ENCODE peak calls at places on chromosomes 13 and 19, in four cellular contexts. E, C, K and D are unnamed samples.

GRCh38 chr13:91907398-91907797 is 509.0 kb downstream of the GPC5 start:
- DNase-seq in E (no peak), C (no peak), K (no peak), D (no peak)

GRCh38 chr19:17109962-17110598 is 34.5 kb downstream of the MYO9B start:
- DNase-seq in E (no peak), C (no peak), K (no peak), D (no peak)

GRCh38 chr13:79770056-79770455 is 289.1 kb downstream of the NDFIP2 start:
- DNase-seq in E (no peak), C (no peak), K (no peak), D (no peak)

GRCh38 chr19:4456843-4457653 is 546 bp downstream of the UBXN6 start:
- DNase-seq in E (peak), C (peak), K (no peak), D (peak)

GRCh38 chr13:102799544-102800144 is 725 bp downstream of the BIVM start:
- DNase-seq in E (peak), C (peak), K (no peak), D (peak)

GRCh38 chr13:100694722-100695644 is 20.4 kb upstream of the TMTC4 start:
- DNase-seq in E (peak), C (peak), K (peak), D (peak)

GRCh38 chr13:66659291-66660012 is 570.7 kb downstream of the PCDH9 start:
- DNase-seq in E (no peak), C (no peak), K (no peak), D (no peak)

GRCh38 chr19:16951529-16951928 is 62.7 kb downstream of the F2RL3 start:
- DNase-seq in E (no peak), C (no peak), K (no peak), D (no peak)

GRCh38 chr13:53015971-53016370 is 12.6 kb upstream of the OLFM4 start:
- DNase-seq in E (no peak), C (no peak), K (no peak), D (no peak)

GRCh38 chr19:30744741-30745475 is 372.7 kb downstream of the ZNF536 start:
- DNase-seq in E (no peak), C (no peak), K (no peak), D (no peak)

GRCh38 chr19:32220951-32221350 is 124.5 kb upstream of the ZNF507 start:
- DNase-seq in E (no peak), C (no peak), K (no peak), D (no peak)

GRCh38 chr19:16051254-16052025 is 24.9 kb upstream of the TPM4 start:
- DNase-seq in E (no peak), C (no peak), K (no peak), D (no peak)

GRCh38 chr19:41871573-41872383 is 5.3 kb upstream of the CD79A start:
- DNase-seq in E (no peak), C (no peak), K (no peak), D (no peak)

GRCh38 chr13:30376426-30377311 is 45.6 kb upstream of the UBE2L5 start:
- DNase-seq in E (no peak), C (no peak), K (no peak), D (no peak)

GRCh38 chr19:33868076-33868735 is 71.5 kb downstream of the KCTD15 start:
- DNase-seq in E (no peak), C (no peak), K (no peak), D (no peak)

GRCh38 chr13:113584870-113585671 is 518 bp downstream of the TFDP1 start:
- DNase-seq in E (no peak), C (peak), K (no peak), D (no peak)

GRCh38 chr19:3115916-3116602 is 19.8 kb upstream of the GNA15 start:
- DNase-seq in E (peak), C (no peak), K (no peak), D (no peak)

GRCh38 chr19:53254451-53255341 is at the start of gene ZNF677:
- DNase-seq in E (peak), C (peak), K (no peak), D (no peak)

GRCh38 chr13:48456546-48456945 is 43.6 kb upstream of the LPAR6 start:
- DNase-seq in E (no peak), C (no peak), K (no peak), D (no peak)

DNA sequence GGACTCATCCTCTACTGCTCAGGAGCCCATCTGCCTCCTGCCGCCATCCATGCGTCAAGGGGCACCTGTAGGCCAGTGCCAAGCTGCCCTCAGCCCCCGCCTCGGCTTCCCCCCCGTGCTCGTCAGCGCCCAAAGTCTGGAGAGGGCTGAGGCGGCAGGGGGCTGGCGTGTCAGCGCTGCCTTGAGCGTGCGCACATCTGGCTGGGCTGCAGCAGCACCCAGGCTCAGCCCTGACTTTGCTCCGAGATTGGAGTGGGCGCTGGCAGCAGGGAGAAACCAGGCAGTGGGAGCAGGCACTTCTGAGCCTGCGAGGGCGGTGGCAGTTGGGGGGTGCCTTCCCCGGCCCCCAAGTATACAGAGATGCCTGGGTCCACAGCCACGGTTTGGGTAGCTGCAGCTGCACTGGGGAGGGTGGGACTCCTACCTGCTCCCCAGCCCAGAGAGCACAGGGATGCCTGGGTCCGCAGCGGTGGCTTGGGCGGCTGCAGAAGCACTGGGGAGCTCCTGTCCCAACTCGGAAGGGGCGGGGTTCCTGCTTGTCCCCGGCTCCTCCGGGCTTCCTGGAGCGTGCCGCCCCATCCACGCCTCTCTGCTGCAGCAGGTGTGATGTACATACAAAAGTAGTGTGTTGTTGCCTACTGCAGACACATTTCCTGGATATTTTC is 44.8 kb upstream of the LPAR6 start:
- DNase-seq in E (no peak), C (no peak), K (no peak), D (no peak)
- TF ChIP-seq ELF4 in E (no peak), C (no peak), K (no peak), D (no peak)

GRCh38 chr13:83065136-83065535 is 817.1 kb downstream of the SLITRK1 start:
- DNase-seq in E (no peak), C (no peak), K (no peak), D (no peak)
- TF ChIP-seq ELF4 in E (no peak), C (no peak), K (no peak), D (no peak)

DNA sequence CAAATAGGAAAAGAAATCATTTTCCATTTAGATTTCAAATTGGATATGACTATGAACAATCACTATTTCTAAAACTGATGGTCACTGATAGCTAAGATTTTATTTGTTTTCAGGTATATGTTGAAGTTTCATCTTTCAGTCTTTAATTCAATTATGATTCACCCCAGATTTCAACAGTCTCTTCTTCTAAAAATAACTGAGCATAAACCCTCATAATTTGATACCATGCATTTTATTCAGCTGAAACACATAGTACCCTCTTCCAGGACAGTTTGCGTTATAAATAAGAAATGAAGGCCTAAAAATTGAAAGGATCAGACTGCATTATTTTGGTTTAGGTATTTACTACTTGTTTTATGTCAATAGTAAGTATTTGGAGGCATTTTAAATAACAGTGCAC is 428.5 kb upstream of the NBEA start:
- DNase-seq in E (no peak), C (no peak), K (no peak), D (no peak)
- TF ChIP-seq ELF4 in E (no peak), C (no peak), K (no peak), D (no peak)

GRCh38 chr19:10858204-10858828 is 10.1 kb downstream of the C19orf38 start:
- DNase-seq in E (peak), C (peak), K (no peak), D (peak)
- TF ChIP-seq ELF4 in E (no peak), C (no peak), K (no peak), D (no peak)

DNA sequence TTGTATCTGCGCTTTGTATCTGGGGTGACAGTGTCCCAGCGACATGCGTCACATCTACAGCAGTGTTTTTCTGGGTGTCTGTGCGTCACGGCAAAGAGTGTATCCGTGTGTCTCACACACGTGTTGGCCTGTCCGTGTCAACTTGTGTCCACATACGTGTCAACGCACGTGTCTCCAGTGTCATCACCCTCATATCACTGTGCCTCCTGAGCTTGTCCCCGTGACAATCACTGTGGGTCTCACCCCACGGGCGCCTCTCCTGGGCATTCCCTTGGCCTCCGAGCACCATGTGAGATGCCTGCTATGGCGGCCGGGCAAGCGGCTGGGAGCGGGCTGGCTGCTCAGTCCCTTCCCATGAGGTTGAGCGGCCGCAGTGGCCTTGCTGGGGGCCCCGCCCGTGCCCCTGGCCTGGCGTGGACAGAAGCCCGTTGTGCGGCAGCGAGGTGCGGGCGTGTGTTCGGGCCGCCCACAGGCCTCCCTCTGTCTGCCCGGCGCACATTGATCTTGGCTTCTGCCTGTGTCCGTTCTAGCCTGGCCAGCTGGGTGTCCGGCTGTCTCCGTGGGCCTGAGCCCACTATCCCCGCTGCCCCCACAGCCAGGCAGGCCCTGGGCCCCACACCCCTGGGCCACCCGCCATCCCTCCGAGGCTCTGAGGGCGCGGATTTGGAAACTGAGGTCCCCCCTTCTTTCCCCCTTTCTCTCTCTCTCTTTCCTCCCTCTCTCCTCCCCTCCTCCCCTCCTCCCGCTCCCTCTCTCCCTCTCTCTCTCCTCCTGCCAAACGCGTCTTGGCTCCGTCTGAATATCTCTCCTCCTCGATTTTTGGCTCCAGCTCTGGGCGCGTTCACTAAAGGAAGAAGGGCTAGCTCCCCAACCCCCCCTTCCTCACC is 6.5 kb downstream of the NFIX start:
- DNase-seq in E (no peak), C (no peak), K (no peak), D (no peak)
- TF ChIP-seq ELF4 in E (no peak), C (no peak), K (no peak), D (no peak)

DNA sequence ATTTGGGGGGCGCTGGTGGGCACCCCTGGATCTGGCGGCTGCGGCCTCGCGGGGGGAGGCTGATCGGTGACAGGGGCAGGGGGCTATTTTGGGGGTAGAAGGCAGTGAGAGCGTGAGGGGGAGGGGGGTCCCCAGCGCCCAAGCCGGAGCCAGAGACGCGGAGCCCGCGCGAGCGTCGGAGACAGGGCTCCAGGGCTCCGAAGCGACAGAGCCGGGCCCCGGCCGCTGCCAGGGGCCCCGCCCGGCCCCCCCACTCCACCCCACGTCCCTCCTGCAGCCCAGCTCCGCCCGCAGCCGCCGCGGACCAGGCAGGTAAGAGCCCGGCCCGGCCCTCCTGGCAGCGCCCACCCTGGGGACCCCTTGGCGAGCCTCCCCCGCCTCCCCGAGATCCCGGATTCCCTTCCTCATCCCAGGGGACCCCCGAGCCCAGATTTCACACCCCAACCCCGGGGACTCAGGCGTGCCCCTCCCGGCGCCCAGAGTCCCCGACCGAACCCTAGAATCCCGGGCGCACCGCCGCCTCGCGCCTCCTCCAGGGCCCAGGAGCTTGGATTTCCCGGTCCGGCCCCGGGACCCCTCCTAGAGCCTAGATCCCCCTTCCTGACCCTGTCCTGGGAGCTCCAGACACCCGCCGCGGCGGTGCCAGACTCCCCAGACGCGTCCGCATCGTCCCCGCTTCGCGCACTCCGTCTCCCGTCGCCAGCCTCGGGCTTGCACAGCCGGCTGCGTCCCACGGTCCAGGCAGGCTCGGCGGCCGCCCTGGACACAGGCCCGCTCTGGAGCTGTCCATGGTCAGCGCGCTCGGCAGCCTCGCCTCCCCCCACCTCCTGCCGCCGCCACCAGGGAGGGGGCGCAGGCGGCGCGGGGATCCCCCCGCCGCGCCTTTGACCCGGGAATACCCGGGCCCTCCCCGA is at the start of gene PPFIA3:
- DNase-seq in E (peak), C (peak), K (no peak), D (peak)
- TF ChIP-seq ELF4 in E (peak), C (no peak), K (no peak), D (no peak)

GRCh38 chr13:111976474-111977183 is 90.3 kb upstream of the SOX1 start:
- DNase-seq in E (no peak), C (no peak), K (no peak), D (no peak)
- TF ChIP-seq ELF4 in E (no peak), C (no peak), K (no peak), D (no peak)

GRCh38 chr13:49348748-49349147 is 95.1 kb downstream of the CAB39L start:
- DNase-seq in E (peak), C (peak), K (no peak), D (no peak)

GRCh38 chr13:49347650-49348385 is 96.0 kb downstream of the CAB39L start:
- DNase-seq in E (no peak), C (no peak), K (no peak), D (no peak)

GRCh38 chr13:49343255-49343654 is 95.5 kb downstream of the CDADC1 start:
- DNase-seq in E (no peak), C (no peak), K (no peak), D (no peak)

GRCh38 chr13:49343731-49344130 is 96.0 kb downstream of the CDADC1 start:
- DNase-seq in E (no peak), C (no peak), K (no peak), D (no peak)

GRCh38 chr13:49346460-49346859 is 97.4 kb downstream of the CAB39L start:
- DNase-seq in E (no peak), C (no peak), K (no peak), D (no peak)
- TF ChIP-seq ELF4 in E (no peak), C (no peak), K (no peak), D (no peak)

GRCh38 chr19:8180018-8180417 is 29.2 kb upstream of the CERS4 start:
- DNase-seq in E (no peak), C (no peak), K (no peak), D (no peak)
- TF ChIP-seq ELF4 in E (no peak), C (no peak), K (no peak), D (no peak)